ENCODE peak calls at places on chromosomes 2 and 18, in eight cellular contexts. One of them, this sample, is unnamed.

GRCh38 chr2:207341816-207342215 is 176.1 kb upstream of the KLF7 start:
- DNase-seq in psoas muscle: no peak
- DNase-seq in OCI-LY7: no peak
- DNase-seq in astrocyte: no peak
- DNase-seq in cardiac fibroblast: no peak
- DNase-seq in fibroblast of the aortic adventitia: no peak
- DNase-seq in PC-9: no peak
- DNase-seq in AG09309: no peak
- DNase-seq in this sample: no peak

GRCh38 chr2:150465703-150466569 is 21.5 kb downstream of the RND3 start:
- DNase-seq in psoas muscle: no peak
- DNase-seq in OCI-LY7: no peak
- DNase-seq in astrocyte: no peak
- DNase-seq in cardiac fibroblast: no peak
- DNase-seq in fibroblast of the aortic adventitia: peak; percentile 14
- DNase-seq in PC-9: no peak
- DNase-seq in AG09309: no peak
- DNase-seq in this sample: no peak

GRCh38 chr2:119371111-119371510 is 4.3 kb downstream of the DBI start:
- DNase-seq in psoas muscle: no peak
- DNase-seq in OCI-LY7: no peak
- DNase-seq in astrocyte: no peak
- DNase-seq in cardiac fibroblast: no peak
- DNase-seq in fibroblast of the aortic adventitia: no peak
- DNase-seq in PC-9: no peak
- DNase-seq in AG09309: no peak
- DNase-seq in this sample: no peak

GRCh38 chr2:221034026-221034701 is 537.9 kb downstream of the EPHA4 start:
- DNase-seq in psoas muscle: no peak
- DNase-seq in OCI-LY7: no peak
- DNase-seq in astrocyte: no peak
- DNase-seq in cardiac fibroblast: no peak
- DNase-seq in fibroblast of the aortic adventitia: no peak
- DNase-seq in PC-9: no peak
- DNase-seq in AG09309: no peak
- DNase-seq in this sample: no peak

GRCh38 chr2:209476367-209477191 is 52.7 kb downstream of the MAP2 start:
- DNase-seq in psoas muscle: no peak
- DNase-seq in OCI-LY7: no peak
- DNase-seq in astrocyte: peak; percentile 82
- DNase-seq in cardiac fibroblast: peak; percentile 95
- DNase-seq in fibroblast of the aortic adventitia: peak; percentile 82
- DNase-seq in PC-9: no peak
- DNase-seq in AG09309: no peak
- DNase-seq in this sample: no peak

GRCh38 chr2:120013569-120014223 is 819 bp downstream of the EPB41L5 start:
- DNase-seq in psoas muscle: no peak
- DNase-seq in OCI-LY7: no peak
- DNase-seq in astrocyte: no peak
- DNase-seq in cardiac fibroblast: no peak
- DNase-seq in fibroblast of the aortic adventitia: peak; percentile 15
- DNase-seq in PC-9: peak; percentile 45
- DNase-seq in AG09309: no peak
- DNase-seq in this sample: peak; percentile 50

GRCh38 chr2:83594261-83594660 is 864.8 kb downstream of the SUCLG1 start:
- DNase-seq in psoas muscle: no peak
- DNase-seq in OCI-LY7: no peak
- DNase-seq in astrocyte: no peak
- DNase-seq in cardiac fibroblast: no peak
- DNase-seq in fibroblast of the aortic adventitia: no peak
- DNase-seq in PC-9: no peak
- DNase-seq in AG09309: peak; percentile 47
- DNase-seq in this sample: no peak

GRCh38 chr18:59846814-59847490 is 52.8 kb upstream of the PMAIP1 start:
- DNase-seq in psoas muscle: no peak
- DNase-seq in OCI-LY7: no peak
- DNase-seq in astrocyte: peak; percentile 11
- DNase-seq in cardiac fibroblast: peak; percentile 37
- DNase-seq in fibroblast of the aortic adventitia: peak; percentile 40
- DNase-seq in PC-9: peak; percentile 70
- DNase-seq in AG09309: no peak
- DNase-seq in this sample: no peak

GRCh38 chr2:46690825-46691224 is 211.5 kb downstream of the TMEM247 start:
- DNase-seq in psoas muscle: no peak
- DNase-seq in OCI-LY7: no peak
- DNase-seq in astrocyte: peak; percentile 97
- DNase-seq in cardiac fibroblast: peak; percentile 77
- DNase-seq in fibroblast of the aortic adventitia: peak; percentile 60
- DNase-seq in PC-9: peak; percentile 65
- DNase-seq in AG09309: peak; percentile 47
- DNase-seq in this sample: no peak

GRCh38 chr2:111209045-111209514 is 88.4 kb downstream of the BCL2L11 start:
- DNase-seq in psoas muscle: no peak
- DNase-seq in OCI-LY7: no peak
- DNase-seq in astrocyte: peak; percentile 94
- DNase-seq in cardiac fibroblast: peak; percentile 28
- DNase-seq in fibroblast of the aortic adventitia: peak; percentile 61
- DNase-seq in PC-9: no peak
- DNase-seq in AG09309: peak; percentile 31
- DNase-seq in this sample: no peak

GRCh38 chr2:8836979-8837794 is at the start of gene KIDINS220:
- DNase-seq in psoas muscle: peak; percentile 92
- DNase-seq in OCI-LY7: peak; percentile 88
- DNase-seq in astrocyte: peak; percentile 52
- DNase-seq in cardiac fibroblast: peak; percentile 88
- DNase-seq in fibroblast of the aortic adventitia: peak; percentile 74
- DNase-seq in PC-9: peak; percentile 65
- DNase-seq in AG09309: peak; percentile 34
- DNase-seq in this sample: peak; percentile 82

GRCh38 chr2:109447811-109448210 is 166.0 kb downstream of the SEPTIN10 start:
- DNase-seq in psoas muscle: no peak
- DNase-seq in OCI-LY7: no peak
- DNase-seq in astrocyte: no peak
- DNase-seq in cardiac fibroblast: no peak
- DNase-seq in fibroblast of the aortic adventitia: no peak
- DNase-seq in PC-9: no peak
- DNase-seq in AG09309: no peak
- DNase-seq in this sample: no peak

GRCh38 chr2:121036226-121036692 is 248.7 kb downstream of the TFCP2L1 start:
- DNase-seq in psoas muscle: no peak
- DNase-seq in OCI-LY7: no peak
- DNase-seq in astrocyte: no peak
- DNase-seq in cardiac fibroblast: no peak
- DNase-seq in fibroblast of the aortic adventitia: no peak
- DNase-seq in PC-9: no peak
- DNase-seq in AG09309: no peak
- DNase-seq in this sample: no peak

GRCh38 chr18:596288-596881 is 403 bp upstream of the CLUL1 start:
- DNase-seq in psoas muscle: no peak
- DNase-seq in OCI-LY7: peak; percentile 61
- DNase-seq in astrocyte: no peak
- DNase-seq in cardiac fibroblast: no peak
- DNase-seq in fibroblast of the aortic adventitia: no peak
- DNase-seq in PC-9: no peak
- DNase-seq in AG09309: no peak
- DNase-seq in this sample: peak; percentile 81

GRCh38 chr2:97360202-97360601 is 229.5 kb downstream of the ANKRD36B start:
- DNase-seq in psoas muscle: no peak
- DNase-seq in OCI-LY7: no peak
- DNase-seq in astrocyte: no peak
- DNase-seq in cardiac fibroblast: no peak
- DNase-seq in fibroblast of the aortic adventitia: no peak
- DNase-seq in PC-9: peak; percentile 86
- DNase-seq in AG09309: no peak
- DNase-seq in this sample: no peak

GRCh38 chr2:80030135-80030534 is 274.4 kb downstream of the LRRTM1 start:
- DNase-seq in psoas muscle: no peak
- DNase-seq in OCI-LY7: no peak
- DNase-seq in astrocyte: no peak
- DNase-seq in cardiac fibroblast: no peak
- DNase-seq in fibroblast of the aortic adventitia: no peak
- DNase-seq in PC-9: no peak
- DNase-seq in AG09309: no peak
- DNase-seq in this sample: no peak

GRCh38 chr2:217789736-217790181 is 213.0 kb downstream of the TNS1 start:
- DNase-seq in psoas muscle: peak; percentile 61
- DNase-seq in OCI-LY7: no peak
- DNase-seq in astrocyte: no peak
- DNase-seq in cardiac fibroblast: no peak
- DNase-seq in fibroblast of the aortic adventitia: no peak
- DNase-seq in PC-9: no peak
- DNase-seq in AG09309: no peak
- DNase-seq in this sample: no peak

GRCh38 chr2:25992556-25992955 is 10.3 kb upstream of the KIF3C start:
- DNase-seq in psoas muscle: no peak
- DNase-seq in OCI-LY7: no peak
- DNase-seq in astrocyte: no peak
- DNase-seq in cardiac fibroblast: no peak
- DNase-seq in fibroblast of the aortic adventitia: no peak
- DNase-seq in PC-9: no peak
- DNase-seq in AG09309: no peak
- DNase-seq in this sample: no peak

GRCh38 chr2:201357216-201357615 is at the start of gene FLACC1:
- DNase-seq in psoas muscle: no peak
- DNase-seq in OCI-LY7: peak; percentile 9
- DNase-seq in astrocyte: peak; percentile 59
- DNase-seq in cardiac fibroblast: peak; percentile 86
- DNase-seq in fibroblast of the aortic adventitia: peak; percentile 82
- DNase-seq in PC-9: peak; percentile 34
- DNase-seq in AG09309: no peak
- DNase-seq in this sample: peak; percentile 39

GRCh38 chr18:21933931-21934765 is 193.6 kb downstream of the MIB1 start:
- DNase-seq in psoas muscle: no peak
- DNase-seq in OCI-LY7: no peak
- DNase-seq in astrocyte: no peak
- DNase-seq in cardiac fibroblast: no peak
- DNase-seq in fibroblast of the aortic adventitia: no peak
- DNase-seq in PC-9: no peak
- DNase-seq in AG09309: no peak
- DNase-seq in this sample: no peak
- TF ChIP-seq CTCF in psoas muscle: no peak
- TF ChIP-seq CTCF in OCI-LY7: no peak
- TF ChIP-seq CTCF in astrocyte: no peak
- TF ChIP-seq CTCF in cardiac fibroblast: no peak
- TF ChIP-seq CTCF in fibroblast of the aortic adventitia: no peak
- TF ChIP-seq CTCF in PC-9: no peak
- TF ChIP-seq CTCF in AG09309: no peak
- TF ChIP-seq CTCF in this sample: no peak

GRCh38 chr2:1778566-1778965 is 34.3 kb upstream of the PXDN start:
- DNase-seq in psoas muscle: no peak
- DNase-seq in OCI-LY7: no peak
- DNase-seq in astrocyte: no peak
- DNase-seq in cardiac fibroblast: no peak
- DNase-seq in fibroblast of the aortic adventitia: no peak
- DNase-seq in PC-9: no peak
- DNase-seq in AG09309: no peak
- DNase-seq in this sample: no peak

GRCh38 chr2:1780693-1781092 is 36.4 kb upstream of the PXDN start:
- DNase-seq in psoas muscle: no peak
- DNase-seq in OCI-LY7: no peak
- DNase-seq in astrocyte: no peak
- DNase-seq in cardiac fibroblast: no peak
- DNase-seq in fibroblast of the aortic adventitia: no peak
- DNase-seq in PC-9: no peak
- DNase-seq in AG09309: no peak
- DNase-seq in this sample: no peak

GRCh38 chr2:1782514-1782913 is 38.2 kb upstream of the PXDN start:
- DNase-seq in psoas muscle: no peak
- DNase-seq in OCI-LY7: no peak
- DNase-seq in astrocyte: no peak
- DNase-seq in cardiac fibroblast: no peak
- DNase-seq in fibroblast of the aortic adventitia: no peak
- DNase-seq in PC-9: no peak
- DNase-seq in AG09309: no peak
- DNase-seq in this sample: no peak

GRCh38 chr2:1784087-1784486 is 39.8 kb upstream of the PXDN start:
- DNase-seq in psoas muscle: no peak
- DNase-seq in OCI-LY7: no peak
- DNase-seq in astrocyte: no peak
- DNase-seq in cardiac fibroblast: no peak
- DNase-seq in fibroblast of the aortic adventitia: no peak
- DNase-seq in PC-9: no peak
- DNase-seq in AG09309: no peak
- DNase-seq in this sample: no peak

GRCh38 chr2:1781291-1782080 is 37.2 kb upstream of the PXDN start:
- DNase-seq in psoas muscle: no peak
- DNase-seq in OCI-LY7: no peak
- DNase-seq in astrocyte: peak; percentile 36
- DNase-seq in cardiac fibroblast: no peak
- DNase-seq in fibroblast of the aortic adventitia: no peak
- DNase-seq in PC-9: no peak
- DNase-seq in AG09309: no peak
- DNase-seq in this sample: no peak
- TF ChIP-seq CTCF in psoas muscle: no peak
- TF ChIP-seq CTCF in OCI-LY7: no peak
- TF ChIP-seq CTCF in astrocyte: no peak
- TF ChIP-seq CTCF in cardiac fibroblast: no peak
- TF ChIP-seq CTCF in fibroblast of the aortic adventitia: no peak
- TF ChIP-seq CTCF in PC-9: no peak
- TF ChIP-seq CTCF in AG09309: no peak
- TF ChIP-seq CTCF in this sample: no peak

DNA sequence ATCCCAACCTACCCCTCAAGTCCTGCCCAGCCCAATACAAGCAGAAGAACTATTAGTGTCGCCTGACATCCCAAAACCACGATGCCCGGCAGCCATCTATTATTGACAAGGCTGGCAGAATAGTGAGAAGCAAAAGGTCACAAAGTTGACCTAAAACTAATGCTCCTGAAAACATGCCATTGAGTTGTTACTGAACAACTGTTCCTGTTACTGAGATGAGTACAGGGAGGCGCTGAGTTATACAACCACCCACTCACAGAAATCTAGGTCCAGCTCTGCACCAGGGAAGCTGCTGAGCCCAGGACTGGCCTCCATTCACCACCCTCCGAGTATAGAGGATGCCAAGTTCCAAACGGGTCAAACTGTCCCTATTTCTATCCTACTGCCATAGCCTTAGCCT is 180.0 kb upstream of the ACAA2 start:
- DNase-seq in psoas muscle: no peak
- DNase-seq in OCI-LY7: no peak
- DNase-seq in astrocyte: no peak
- DNase-seq in cardiac fibroblast: no peak
- DNase-seq in fibroblast of the aortic adventitia: no peak
- DNase-seq in PC-9: no peak
- DNase-seq in AG09309: no peak
- DNase-seq in this sample: no peak
- TF ChIP-seq CTCF in psoas muscle: no peak
- TF ChIP-seq CTCF in OCI-LY7: no peak
- TF ChIP-seq CTCF in astrocyte: no peak
- TF ChIP-seq CTCF in cardiac fibroblast: no peak
- TF ChIP-seq CTCF in fibroblast of the aortic adventitia: no peak
- TF ChIP-seq CTCF in PC-9: no peak
- TF ChIP-seq CTCF in AG09309: no peak
- TF ChIP-seq CTCF in this sample: no peak

GRCh38 chr2:227363756-227364155 is 15.3 kb downstream of the TM4SF20 start:
- DNase-seq in psoas muscle: no peak
- DNase-seq in OCI-LY7: no peak
- DNase-seq in astrocyte: no peak
- DNase-seq in cardiac fibroblast: no peak
- DNase-seq in fibroblast of the aortic adventitia: no peak
- DNase-seq in PC-9: no peak
- DNase-seq in AG09309: no peak
- DNase-seq in this sample: no peak
- TF ChIP-seq CTCF in psoas muscle: no peak
- TF ChIP-seq CTCF in OCI-LY7: peak; percentile 58
- TF ChIP-seq CTCF in astrocyte: peak; percentile 6
- TF ChIP-seq CTCF in cardiac fibroblast: peak; percentile 33
- TF ChIP-seq CTCF in fibroblast of the aortic adventitia: peak; percentile 11
- TF ChIP-seq CTCF in PC-9: no peak
- TF ChIP-seq CTCF in AG09309: peak; percentile 24
- TF ChIP-seq CTCF in this sample: no peak

GRCh38 chr18:26963292-26963691 is 97.8 kb upstream of the AQP4 start:
- DNase-seq in psoas muscle: no peak
- DNase-seq in OCI-LY7: no peak
- DNase-seq in astrocyte: no peak
- DNase-seq in cardiac fibroblast: peak; percentile 6
- DNase-seq in fibroblast of the aortic adventitia: peak; percentile 13
- DNase-seq in PC-9: no peak
- DNase-seq in AG09309: no peak
- DNase-seq in this sample: no peak
- TF ChIP-seq CTCF in psoas muscle: peak; percentile 24
- TF ChIP-seq CTCF in OCI-LY7: peak; percentile 26
- TF ChIP-seq CTCF in astrocyte: peak; percentile 7
- TF ChIP-seq CTCF in cardiac fibroblast: no peak
- TF ChIP-seq CTCF in fibroblast of the aortic adventitia: peak; percentile 5
- TF ChIP-seq CTCF in PC-9: peak; percentile 41
- TF ChIP-seq CTCF in AG09309: no peak
- TF ChIP-seq CTCF in this sample: no peak

This sample was measured in nephron progenitor cell.